ENCODE peak calls at places on chromosomes 13 and 19, in ten cellular contexts. U is suprapubic skin, J is cardiac muscle cell, B is RWPE1, C is gastrocnemius medialis, P is Peyer's patch, T is thoracic aorta, S is neuronal stem cell, A is IMR-90, N is esophagus squamous epithelium. H is an unnamed sample.

GRCh38 chr19:12769689-12770088 is 5.7 kb downstream of the HOOK2 start:
- DNase-seq in J (no peak), B (no peak), S (no peak), A (no peak), T (no peak), U (no peak), C (no peak), P (peak), N (no peak), H (no peak)

GRCh38 chr13:72290962-72291681 is 424.1 kb upstream of the DACH1 start:
- DNase-seq in A (no peak), N (no peak), J (peak), U (no peak), T (no peak), B (peak), S (no peak), P (no peak), C (no peak), H (peak)

GRCh38 chr13:91930687-91931086 is 532.3 kb downstream of the GPC5 start:
- DNase-seq in T (no peak), P (no peak), S (no peak), U (no peak), C (no peak), A (no peak), J (no peak), B (no peak), N (no peak), H (no peak)

GRCh38 chr13:22262328-22262920 is 591.6 kb downstream of the FGF9 start:
- DNase-seq in U (no peak), J (no peak), P (no peak), N (no peak), T (no peak), S (no peak), B (no peak), C (no peak), A (peak), H (no peak)

GRCh38 chr13:59728896-59729545 is 434.7 kb downstream of the DIAPH3 start:
- DNase-seq in S (no peak), U (no peak), J (no peak), P (no peak), B (no peak), T (no peak), N (no peak), C (no peak), A (no peak), H (no peak)

GRCh38 chr13:111292710-111293485 is 27.5 kb upstream of the TEX29 start:
- DNase-seq in B (no peak), S (no peak), C (no peak), P (no peak), U (no peak), T (no peak), N (no peak), A (no peak), J (no peak), H (no peak)

GRCh38 chr13:30847697-30848307 is 58.3 kb upstream of the MEDAG start:
- DNase-seq in C (no peak), U (no peak), A (peak), J (peak), T (peak), S (no peak), B (no peak), P (no peak), N (no peak), H (peak)

GRCh38 chr19:47176627-47177090 is 46.0 kb downstream of the SAE1 start:
- DNase-seq in U (no peak), T (no peak), A (peak), N (no peak), J (peak), C (peak), P (peak), B (no peak), S (no peak), H (no peak)

GRCh38 chr13:81990652-81991051 is 1649.7 kb upstream of the SPRY2 start:
- DNase-seq in S (no peak), B (no peak), U (no peak), N (no peak), J (no peak), A (no peak), P (no peak), C (no peak), T (no peak), H (no peak)

GRCh38 chr13:22800726-22801401 is 379.9 kb upstream of the SGCG start:
- DNase-seq in B (no peak), N (no peak), S (no peak), J (peak), A (peak), C (peak), P (no peak), T (no peak), U (no peak), H (no peak)

GRCh38 chr13:71218960-71219359 is 648.0 kb downstream of the DACH1 start:
- DNase-seq in C (no peak), J (no peak), B (no peak), T (no peak), A (no peak), S (peak), U (no peak), N (no peak), P (no peak), H (no peak)

GRCh38 chr19:54164369-54165068 is 5.0 kb upstream of the LENG1 start:
- DNase-seq in P (peak), T (no peak), S (no peak), C (no peak), U (no peak), J (peak), N (no peak), B (peak), A (peak), H (no peak)

GRCh38 chr13:98377635-98378378 is 199.1 kb downstream of the STK24 start:
- DNase-seq in N (no peak), S (no peak), P (no peak), A (no peak), T (no peak), J (no peak), B (no peak), C (no peak), U (no peak), H (no peak)

GRCh38 chr13:64248371-64249065 is 2832.9 kb upstream of the PCDH20 start:
- DNase-seq in J (peak), S (no peak), A (peak), P (no peak), U (no peak), C (no peak), N (no peak), T (no peak), B (no peak), H (no peak)

GRCh38 chr19:3483226-3483628 is at the start of gene SMIM44:
- DNase-seq in J (no peak), B (no peak), C (no peak), S (no peak), N (no peak), P (no peak), U (no peak), T (no peak), A (no peak), H (no peak)

GRCh38 chr19:34295103-34295502 is 40.7 kb downstream of the GARRE1 start:
- DNase-seq in J (no peak), A (no peak), S (no peak), N (no peak), T (no peak), B (no peak), C (no peak), U (no peak), P (no peak), H (no peak)

DNA sequence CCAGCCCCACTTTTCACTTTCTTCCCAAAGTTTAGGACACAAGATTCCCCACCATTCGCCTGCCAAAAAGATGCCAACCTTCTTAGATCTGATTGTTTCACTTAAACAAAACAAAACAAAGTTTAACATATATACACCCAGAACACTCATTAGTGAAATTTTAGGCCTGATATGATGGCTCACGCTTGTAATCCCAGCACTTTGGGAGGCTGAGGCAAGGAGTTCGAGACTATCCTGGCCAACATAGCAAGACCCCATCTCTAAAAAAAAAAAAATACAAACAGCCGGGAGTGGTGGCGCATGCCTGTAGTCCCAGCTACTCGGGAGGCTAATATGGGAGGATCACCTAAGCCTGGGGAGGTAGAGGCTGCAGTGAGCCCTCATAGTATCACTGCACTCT is 4.9 kb downstream of the PGPEP1 start:
- DNase-seq in C (no peak), N (no peak), J (no peak), S (no peak), T (no peak), B (no peak), A (no peak), U (no peak), P (no peak), H (no peak)
- H3K27ac ChIP-seq in C (no peak), N (no peak), J (no peak), S (no peak), T (no peak), B (peak), A (no peak), U (no peak), P (no peak), H (no peak)

DNA sequence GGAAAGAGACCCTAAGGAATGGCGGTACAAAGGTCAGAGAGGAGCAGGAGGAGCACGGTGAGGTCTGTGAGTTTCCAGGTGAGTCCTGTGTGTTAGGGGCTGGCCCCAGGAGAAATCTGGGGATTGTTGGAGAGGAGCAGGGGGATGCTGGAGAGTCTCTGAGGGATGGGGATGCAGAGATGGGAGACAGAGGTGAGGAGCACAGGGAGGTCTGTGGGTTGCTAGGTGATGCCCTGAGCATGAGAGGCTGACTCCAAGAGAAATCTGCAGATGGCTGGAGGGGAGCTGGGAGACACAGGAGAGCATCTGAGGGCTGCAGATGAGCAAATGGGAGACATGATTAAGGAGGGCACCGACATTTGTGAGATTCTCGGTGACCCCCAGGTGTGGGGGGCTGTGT is 4.1 kb upstream of the ZNF229 start:
- DNase-seq in T (no peak), C (no peak), B (no peak), A (no peak), N (no peak), P (no peak), S (no peak), J (no peak), U (no peak), H (no peak)
- H3K27ac ChIP-seq in T (no peak), C (no peak), B (no peak), A (no peak), N (no peak), P (no peak), S (no peak), J (no peak), U (no peak), H (no peak)

DNA sequence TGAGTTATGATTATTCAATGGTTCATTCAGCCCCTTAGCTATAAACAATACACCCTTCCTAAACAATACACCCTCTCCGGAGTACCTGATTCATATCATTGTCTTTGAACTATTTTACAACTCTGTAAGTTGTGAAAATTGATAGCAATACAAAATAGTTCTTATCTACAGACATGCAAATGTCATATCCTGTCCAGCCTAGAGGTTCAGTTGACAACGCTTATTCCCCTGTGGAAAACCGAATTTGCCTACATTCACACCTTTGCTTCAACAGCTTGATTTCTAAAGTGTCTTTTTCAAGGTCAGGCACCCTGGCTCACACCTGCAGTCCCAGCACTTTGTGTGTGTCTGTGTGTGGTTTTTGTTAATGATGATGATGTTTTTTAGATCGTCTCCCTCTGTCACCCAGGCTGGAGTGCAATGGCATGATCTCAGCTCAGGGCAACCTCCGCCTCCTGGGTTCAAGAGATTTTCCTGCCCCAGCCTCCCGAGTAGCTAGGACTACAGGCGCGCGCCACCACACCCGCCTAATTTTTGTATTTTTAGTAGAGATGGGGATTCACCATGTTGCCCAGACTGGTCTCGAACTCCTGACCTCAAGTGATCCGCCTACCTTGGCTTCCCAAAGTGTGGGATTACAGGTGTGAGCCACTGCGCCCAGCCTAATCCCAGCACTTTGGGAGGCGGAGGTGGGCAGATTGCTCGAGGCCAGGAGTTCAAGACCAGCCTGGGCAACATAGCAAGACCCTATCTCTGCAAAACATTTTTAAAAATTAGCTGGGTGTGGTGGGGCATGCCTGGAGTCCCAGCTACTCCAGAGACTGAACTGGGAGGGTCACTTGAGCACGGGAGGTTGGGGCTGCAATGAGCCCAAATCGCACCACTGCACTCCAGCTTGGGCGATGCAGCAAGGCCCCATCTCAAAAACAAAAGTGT is 9.6 kb downstream of the C19orf53 start:
- DNase-seq in U (no peak), N (no peak), B (no peak), C (no peak), P (no peak), A (no peak), T (no peak), J (no peak), S (no peak), H (no peak)
- H3K27ac ChIP-seq in U (no peak), N (no peak), B (peak), C (no peak), P (no peak), A (no peak), T (peak), J (no peak), S (no peak), H (no peak)

DNA sequence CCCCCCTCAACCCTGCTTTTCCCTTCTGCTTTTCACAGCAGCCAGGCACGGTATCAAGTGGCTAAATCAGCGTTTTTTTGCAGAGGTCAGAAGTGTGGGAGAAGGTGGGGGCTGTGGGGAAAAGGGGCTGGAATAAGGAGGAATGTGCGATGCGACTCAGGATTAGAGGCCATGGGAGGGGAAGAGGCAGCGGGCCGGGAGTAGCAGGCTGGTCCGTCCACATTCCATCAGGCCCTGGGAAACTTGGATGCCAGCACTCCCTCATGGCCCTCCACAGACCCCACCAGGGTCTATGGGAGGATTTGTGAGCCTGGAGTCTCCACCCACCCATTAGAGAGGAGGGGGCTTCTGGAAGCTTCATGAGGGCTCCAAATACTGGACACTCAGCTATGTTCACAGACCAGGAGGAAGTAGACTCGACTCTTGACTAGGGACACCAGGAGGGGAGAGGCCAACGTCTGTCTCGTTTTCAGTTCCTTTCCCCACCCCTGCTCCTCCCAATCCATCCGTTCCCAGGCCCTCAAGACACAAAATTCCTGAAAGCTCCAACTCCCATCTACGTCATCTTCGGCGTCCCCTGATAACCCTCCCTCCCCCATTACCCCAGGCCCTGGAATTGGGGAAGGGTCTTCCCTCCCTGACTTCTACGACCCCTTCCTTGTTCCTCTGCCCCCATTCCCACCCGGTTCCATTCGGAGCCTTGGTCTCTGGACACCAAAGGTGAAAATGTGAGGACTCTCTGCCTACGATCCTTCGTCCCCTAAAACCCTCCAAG is 3.3 kb upstream of the KCNC3 start:
- DNase-seq in T (no peak), C (no peak), S (no peak), U (no peak), B (no peak), N (no peak), A (no peak), P (no peak), J (no peak), H (no peak)
- H3K27ac ChIP-seq in T (no peak), C (peak), S (peak), U (peak), B (no peak), N (peak), A (no peak), P (peak), J (peak), H (no peak)

DNA sequence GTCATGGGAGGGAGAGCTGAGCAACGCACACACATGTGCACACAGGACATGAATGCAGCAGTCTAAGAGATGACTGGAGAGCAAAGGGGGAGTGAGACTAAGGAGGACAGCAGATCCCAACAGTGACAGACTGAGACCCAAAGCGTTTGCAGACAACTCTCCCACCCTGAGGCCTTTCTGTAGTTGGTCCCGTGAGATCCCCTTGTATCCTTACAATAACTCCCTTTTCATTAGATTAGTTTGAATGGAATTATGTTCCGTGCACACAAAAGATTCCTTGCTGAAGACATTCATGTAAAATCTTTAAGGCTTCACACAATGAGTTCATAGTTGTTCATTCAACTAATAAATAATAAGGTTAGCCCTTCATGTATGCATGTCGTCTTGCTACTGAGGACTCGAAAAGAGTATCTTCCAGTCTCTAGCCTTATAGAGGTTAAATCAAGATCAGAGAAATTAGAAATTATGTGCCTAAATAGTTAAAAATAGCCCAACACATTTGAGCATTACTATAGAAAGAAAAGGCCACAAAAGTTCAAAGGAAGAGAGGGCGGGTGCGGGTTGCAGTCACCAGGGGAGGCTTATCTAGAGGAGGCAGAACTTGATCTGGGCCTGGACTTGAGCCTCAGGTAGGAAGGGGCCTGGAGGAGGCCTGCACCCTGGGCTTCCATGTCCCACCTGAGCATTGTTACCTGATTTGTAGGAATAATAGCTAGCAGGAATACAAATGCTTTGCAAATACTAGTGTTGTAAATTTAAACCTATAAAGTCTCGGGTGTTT is 3.1 kb upstream of the GTF3A start:
- DNase-seq in B (no peak), S (no peak), T (no peak), C (no peak), P (no peak), J (no peak), U (no peak), A (no peak), N (no peak), H (no peak)
- H3K27ac ChIP-seq in B (no peak), S (no peak), T (no peak), C (no peak), P (no peak), J (no peak), U (no peak), A (no peak), N (no peak), H (no peak)